ENCODE peak calls at places on chromosomes 11 and 22, in seven cellular contexts. D is effector CD4-positive, alpha-beta T cell; W is spleen; X is activated B cell treated with CpG ODN at 0.5 μM for 24 hours; Z is activated T-cell treated with anti-CD3 and anti-CD28 coated beads for 24 hours; O is endothelial cell; U is ovary. Y is an unnamed sample.

GRCh38 chr11:57758174-57758573 is 3.4 kb upstream of the CTNND1 start:
- DNase-seq in D (no peak), W (no peak), X (no peak), Z (no peak), O (no peak), U (no peak), Y (no peak)

GRCh38 chr11:61961570-61962212 is 5.7 kb downstream of the FTH1 start:
- DNase-seq in D (no peak), W (peak; percentile 68), X (no peak), Z (no peak), O (no peak), U (peak; percentile 43), Y (peak; percentile 54)

GRCh38 chr22:27420817-27421361 is 380.7 kb downstream of the MN1 start:
- DNase-seq in D (no peak), W (peak; percentile 24), X (no peak), Z (no peak), O (no peak), U (peak; percentile 86), Y (no peak)

GRCh38 chr11:15747671-15748070 is 608.7 kb downstream of the SOX6 start:
- DNase-seq in D (no peak), W (no peak), X (no peak), Z (no peak), O (no peak), U (no peak), Y (no peak)

GRCh38 chr11:46890665-46891064 is 27.7 kb downstream of the LRP4 start:
- DNase-seq in D (no peak), W (no peak), X (no peak), Z (no peak), O (no peak), U (no peak), Y (no peak)

GRCh38 chr22:35638408-35638807 is 9.8 kb upstream of the APOL6 start:
- DNase-seq in D (no peak), W (peak; percentile 72), X (no peak), Z (no peak), O (no peak), U (peak; percentile 90), Y (no peak)

GRCh38 chr22:46068908-46069481 is 81.3 kb upstream of the PPARA start:
- DNase-seq in D (no peak), W (peak; percentile 71), X (no peak), Z (no peak), O (no peak), U (no peak), Y (no peak)

GRCh38 chr22:48902001-48902869 is 925.4 kb downstream of the BRD1 start:
- DNase-seq in D (no peak), W (no peak), X (no peak), Z (no peak), O (no peak), U (no peak), Y (no peak)